ENCODE peak calls at places on chromosome 6, in five cellular contexts. A is NT2/D1, B is HepG2, K is GM12878, H is H1. P is an unnamed sample.
A peak's percentile ranks its signal among the peaks of the same experiment; 100 is the strongest.

GRCh38 chr6:43129434-43130194 is 41.5 kb upstream of the SRF start:
- DNase-seq in A (no peak), B (peak; percentile 52), K (no peak), H (no peak), P (peak; percentile 51)

GRCh38 chr6:154370545-154370944 is 13.9 kb upstream of the IPCEF1 start:
- DNase-seq in A (no peak), B (peak; percentile 25), K (no peak), H (no peak), P (peak; percentile 61)

GRCh38 chr6:17432356-17432755 is 39.0 kb downstream of the CAP2 start:
- DNase-seq in A (no peak), B (no peak), K (no peak), H (no peak), P (no peak)

GRCh38 chr6:72037006-72037405 is 150.7 kb downstream of the RIMS1 start:
- DNase-seq in A (no peak), B (no peak), K (no peak), H (no peak), P (no peak)

GRCh38 chr6:90256698-90257485 is 39.8 kb downstream of the BACH2 start:
- DNase-seq in A (no peak), B (no peak), K (no peak), H (no peak), P (no peak)

GRCh38 chr6:110534731-110535164 is 58.3 kb upstream of the SLC22A16 start:
- DNase-seq in A (no peak), B (no peak), K (no peak), H (no peak), P (no peak)

GRCh38 chr6:53095716-53096115 is 30.5 kb downstream of the FBXO9 start:
- DNase-seq in A (no peak), B (no peak), K (no peak), H (no peak), P (no peak)

GRCh38 chr6:53439556-53439955 is 90.8 kb upstream of the ELOVL5 start:
- DNase-seq in A (no peak), B (no peak), K (no peak), H (no peak), P (no peak)

GRCh38 chr6:117074672-117075071 is 190.7 kb upstream of the VGLL2 start:
- DNase-seq in A (no peak), B (no peak), K (no peak), H (no peak), P (no peak)

GRCh38 chr6:20213271-20213798 is 1.1 kb upstream of the MBOAT1 start:
- DNase-seq in A (no peak), B (no peak), K (no peak), H (no peak), P (no peak)

GRCh38 chr6:125922322-125922860 is 34.2 kb upstream of the HINT3 start:
- DNase-seq in A (no peak), B (no peak), K (no peak), H (no peak), P (no peak)

GRCh38 chr6:37514377-37514776 is 14.7 kb upstream of the CCDC167 start:
- DNase-seq in A (no peak), B (no peak), K (no peak), H (no peak), P (no peak)

GRCh38 chr6:143536866-143537691 is 25.6 kb upstream of the FUCA2 start:
- DNase-seq in A (peak; percentile 44), B (peak; percentile 38), K (no peak), H (no peak), P (peak; percentile 80)

GRCh38 chr6:42190784-42191183 is 4.0 kb downstream of the GUCA1B start:
- DNase-seq in A (no peak), B (no peak), K (no peak), H (no peak), P (no peak)

GRCh38 chr6:117448732-117449131 is 23.0 kb upstream of the ROS1 start:
- DNase-seq in A (no peak), B (no peak), K (no peak), H (no peak), P (no peak)

GRCh38 chr6:126812651-126813050 is 305.8 kb upstream of the RSPO3 start:
- DNase-seq in A (no peak), B (no peak), K (no peak), H (no peak), P (no peak)

GRCh38 chr6:82022614-82023102 is 224.9 kb downstream of the IBTK start:
- DNase-seq in A (no peak), B (peak; percentile 39), K (no peak), H (no peak), P (no peak)

GRCh38 chr6:2857580-2858337 is 16.1 kb upstream of the SERPINB1 start:
- DNase-seq in A (no peak), B (no peak), K (peak; percentile 90), H (no peak), P (no peak)

GRCh38 chr6:89350281-89351037 is 2.1 kb downstream of the UBE2J1 start:
- DNase-seq in A (no peak), B (no peak), K (no peak), H (no peak), P (no peak)

GRCh38 chr6:107972413-107973096 is 14.5 kb upstream of the SEC63 start:
- DNase-seq in A (no peak), B (peak; percentile 65), K (no peak), H (no peak), P (no peak)

GRCh38 chr6:42423244-42423643 is 28.5 kb downstream of the TRERF1 start:
- DNase-seq in A (no peak), B (no peak), K (peak; percentile 61), H (no peak), P (no peak)

GRCh38 chr6:44452725-44453124 is 65.2 kb downstream of the CDC5L start:
- DNase-seq in A (no peak), B (peak; percentile 51), K (no peak), H (no peak), P (no peak)

GRCh38 chr6:56517155-56517745 is 125.4 kb downstream of the DST start:
- DNase-seq in A (no peak), B (no peak), K (no peak), H (no peak), P (no peak)

GRCh38 chr6:131682427-131682826 is 18.8 kb downstream of the OR2A4 start:
- DNase-seq in A (no peak), B (no peak), K (no peak), H (no peak), P (no peak)

GRCh38 chr6:169337881-169338445 is 84.3 kb upstream of the THBS2 start:
- DNase-seq in A (no peak), B (no peak), K (no peak), H (no peak), P (no peak)

GRCh38 chr6:169341065-169341464 is 87.4 kb upstream of the THBS2 start:
- DNase-seq in A (no peak), B (no peak), K (no peak), H (no peak), P (no peak)

GRCh38 chr6:169340395-169340794 is 86.7 kb upstream of the THBS2 start:
- DNase-seq in A (no peak), B (no peak), K (no peak), H (no peak), P (no peak)

GRCh38 chr6:169339731-169340314 is 86.2 kb upstream of the THBS2 start:
- DNase-seq in A (no peak), B (no peak), K (no peak), H (no peak), P (no peak)

GRCh38 chr6:169339025-169339424 is 85.4 kb upstream of the THBS2 start:
- DNase-seq in A (no peak), B (no peak), K (no peak), H (no peak), P (no peak)
- TF ChIP-seq SUZ12 in A (no peak), B (no peak), K (no peak), H (no peak), P (no peak)

GRCh38 chr6:137878070-137878809 is 11.2 kb downstream of the TNFAIP3 start:
- DNase-seq in A (no peak), B (no peak), K (no peak), H (no peak), P (no peak)
- TF ChIP-seq SUZ12 in A (no peak), B (no peak), K (no peak), H (no peak), P (no peak)

DNA sequence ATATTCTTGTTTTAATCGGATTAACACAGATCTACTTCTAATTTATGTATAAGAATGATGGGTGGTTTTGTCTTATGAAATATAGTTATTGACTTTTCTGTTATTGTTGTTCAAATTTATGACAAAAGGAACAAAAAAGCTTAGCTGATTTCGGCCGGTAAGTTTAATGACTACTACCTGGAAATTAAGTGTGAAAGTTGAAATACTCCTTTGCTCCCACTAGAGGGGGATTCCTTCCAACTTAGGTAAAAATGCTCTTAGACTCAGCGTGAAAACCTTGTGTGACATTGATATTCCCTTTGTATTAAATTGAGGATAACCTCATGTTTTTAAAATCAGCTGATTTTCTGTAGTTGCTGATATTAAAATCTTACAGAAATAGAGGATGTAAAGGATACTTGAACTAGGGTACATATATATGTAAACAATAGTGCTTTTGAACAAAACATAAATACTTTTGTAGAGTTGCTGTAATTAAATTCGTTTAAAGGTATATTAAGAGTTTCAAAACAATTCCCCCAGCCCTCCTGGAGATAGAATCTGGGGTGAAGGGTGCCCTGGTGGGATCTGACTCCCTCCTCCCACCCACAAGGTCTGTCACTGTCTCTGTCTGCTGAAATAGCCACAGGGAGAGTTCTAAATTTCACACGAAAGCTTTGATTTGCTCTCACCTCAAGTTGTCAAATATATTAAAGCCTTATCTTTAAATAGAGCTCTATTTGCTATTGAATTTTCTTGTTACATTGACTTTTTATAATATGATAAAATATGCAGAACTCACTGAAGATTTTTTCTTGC is 257.5 kb downstream of the ARID1B start:
- DNase-seq in A (no peak), B (peak; percentile 54), K (no peak), H (no peak), P (peak; percentile 60)
- TF ChIP-seq SUZ12 in A (no peak), B (no peak), K (no peak), H (no peak), P (no peak)

GRCh38 chr6:36028887-36029324 is 1.3 kb downstream of the MAPK14 start:
- DNase-seq in A (no peak), B (peak; percentile 52), K (no peak), H (no peak), P (no peak)

GRCh38 chr6:36027501-36028087 is at the start of gene MAPK14:
- DNase-seq in A (peak; percentile 98), B (peak; percentile 100), K (peak; percentile 96), H (peak; percentile 97), P (peak; percentile 97)

GRCh38 chr6:36029464-36029863 is 1.9 kb downstream of the MAPK14 start:
- DNase-seq in A (no peak), B (peak; percentile 68), K (no peak), H (no peak), P (no peak)

GRCh38 chr6:36025932-36026327 is 1.5 kb upstream of the SLC26A8 start:
- DNase-seq in A (peak; percentile 39), B (peak; percentile 57), K (no peak), H (peak; percentile 41), P (no peak)

DNA sequence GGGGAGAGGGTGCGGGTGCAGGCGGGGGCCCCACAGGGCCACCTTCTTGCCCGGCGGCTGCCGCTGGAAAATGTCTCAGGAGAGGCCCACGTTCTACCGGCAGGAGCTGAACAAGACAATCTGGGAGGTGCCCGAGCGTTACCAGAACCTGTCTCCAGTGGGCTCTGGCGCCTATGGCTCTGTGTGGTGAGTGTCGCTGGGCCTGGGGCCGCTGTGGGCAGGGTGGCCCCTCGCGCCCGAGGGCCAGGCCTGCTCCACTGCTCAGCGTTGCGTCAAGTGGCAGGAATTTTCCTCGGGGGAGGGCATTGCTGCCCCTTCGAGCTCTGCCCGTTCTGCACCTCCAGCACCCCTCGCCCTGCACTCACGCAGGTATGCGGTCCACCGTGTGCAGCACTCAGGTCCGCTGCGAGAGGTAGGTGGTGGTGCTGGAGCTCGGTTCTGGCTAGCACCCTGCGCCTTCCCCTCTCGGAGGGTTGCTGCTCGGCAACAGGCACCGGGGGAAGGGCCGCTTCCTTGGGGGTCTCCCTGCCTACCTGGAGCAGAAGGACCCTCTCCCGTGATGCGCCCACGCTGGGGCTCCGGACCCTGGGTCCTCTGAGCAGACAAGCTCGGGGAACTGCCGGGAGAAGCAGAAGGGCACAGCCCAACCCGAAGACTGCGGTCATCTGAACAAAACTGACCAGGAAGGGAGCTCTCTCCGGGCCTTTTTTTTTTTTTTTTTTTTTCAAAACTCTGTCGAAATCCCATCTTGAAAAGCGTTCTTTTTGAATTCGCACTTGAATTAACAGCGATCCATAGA is 679 bp downstream of the MAPK14 start:
- DNase-seq in A (no peak), B (peak; percentile 46), K (no peak), H (no peak), P (peak; percentile 16)
- TF ChIP-seq SUZ12 in A (no peak), B (no peak), K (no peak), H (no peak), P (no peak)

P was measured in HEK293T.